ENCODE peak calls at places on chromosomes 12 and 14, in eight cellular contexts. K is K562, Z is A549, E is HCT116, O is H1, W is endothelial cell of umbilical vein, V is HepG2, I is GM12878. R is an unnamed sample.

GRCh38 chr14:34098045-34098984 is 147.4 kb upstream of the EGLN3 start:
- DNase-seq in K (peak), Z (peak), E (peak), O (no peak), W (peak), V (peak), I (peak), R (peak)

GRCh38 chr14:55336691-55337090 is 65.5 kb downstream of the FBXO34 start:
- DNase-seq in K (no peak), Z (no peak), E (no peak), O (no peak), W (no peak), V (no peak), I (no peak), R (no peak)

GRCh38 chr14:51653855-51654548 is 2.3 kb downstream of the FRMD6 start:
- DNase-seq in K (no peak), Z (no peak), E (no peak), O (no peak), W (peak), V (no peak), I (no peak), R (no peak)

GRCh38 chr14:68733086-68733621 is 59.7 kb downstream of the ZFP36L1 start:
- DNase-seq in K (no peak), Z (no peak), E (no peak), O (no peak), W (no peak), V (no peak), I (peak), R (peak)

GRCh38 chr12:63400746-63401145 is 249.7 kb upstream of the AVPR1A start:
- DNase-seq in K (no peak), Z (peak), E (no peak), O (no peak), W (peak), V (peak), I (no peak), R (no peak)

GRCh38 chr12:2233034-2233433 is 180.2 kb downstream of the CACNA1C start:
- DNase-seq in K (no peak), Z (no peak), E (no peak), O (no peak), W (no peak), V (no peak), I (no peak), R (no peak)

GRCh38 chr12:48979602-48980388 is 1.7 kb downstream of the WNT1 start:
- DNase-seq in K (no peak), Z (no peak), E (no peak), O (no peak), W (no peak), V (no peak), I (no peak), R (peak)

GRCh38 chr12:39780527-39781446 is 161.2 kb upstream of the ABCD2 start:
- DNase-seq in K (no peak), Z (no peak), E (no peak), O (no peak), W (no peak), V (no peak), I (no peak), R (no peak)

GRCh38 chr14:91830777-91831176 is 36.6 kb downstream of the TC2N start:
- DNase-seq in K (no peak), Z (no peak), E (no peak), O (peak), W (no peak), V (no peak), I (peak), R (no peak)

GRCh38 chr12:117142094-117142493 is 42.9 kb upstream of the TESC start:
- DNase-seq in K (no peak), Z (peak), E (no peak), O (no peak), W (no peak), V (no peak), I (no peak), R (no peak)

GRCh38 chr12:51033457-51034089 is 7.4 kb upstream of the SLC11A2 start:
- DNase-seq in K (no peak), Z (no peak), E (no peak), O (no peak), W (no peak), V (no peak), I (no peak), R (no peak)

GRCh38 chr12:111434680-111435338 is 29.1 kb downstream of the SH2B3 start:
- DNase-seq in K (no peak), Z (no peak), E (no peak), O (no peak), W (peak), V (no peak), I (peak), R (peak)

GRCh38 chr12:44846826-44847225 is 29.3 kb downstream of the NELL2 start:
- DNase-seq in K (no peak), Z (no peak), E (no peak), O (no peak), W (no peak), V (no peak), I (no peak), R (no peak)

GRCh38 chr14:76423534-76423933 is 47.6 kb downstream of the ESRRB start:
- DNase-seq in K (no peak), Z (no peak), E (no peak), O (no peak), W (no peak), V (peak), I (no peak), R (no peak)

GRCh38 chr14:23793532-23793931 is 157.4 kb downstream of the DHRS2 start:
- DNase-seq in K (no peak), Z (no peak), E (no peak), O (no peak), W (no peak), V (no peak), I (no peak), R (no peak)

GRCh38 chr12:127548123-127548553 is 718.8 kb upstream of the TMEM132C start:
- DNase-seq in K (no peak), Z (no peak), E (no peak), O (no peak), W (no peak), V (no peak), I (no peak), R (no peak)

GRCh38 chr12:43252585-43252984 is 299.4 kb downstream of the ADAMTS20 start:
- DNase-seq in K (no peak), Z (no peak), E (no peak), O (no peak), W (no peak), V (no peak), I (no peak), R (no peak)

GRCh38 chr12:48858043-48858442 is 6.1 kb upstream of the DDX23 start:
- DNase-seq in K (no peak), Z (no peak), E (no peak), O (no peak), W (no peak), V (no peak), I (no peak), R (no peak)

GRCh38 chr12:31491819-31492598 is 98.9 kb downstream of the DENND5B start:
- DNase-seq in K (no peak), Z (peak), E (peak), O (no peak), W (peak), V (peak), I (no peak), R (no peak)

GRCh38 chr14:53924754-53925153 is 31.9 kb downstream of the BMP4 start:
- DNase-seq in K (no peak), Z (peak), E (peak), O (no peak), W (peak), V (peak), I (no peak), R (no peak)

GRCh38 chr14:23562822-23563472 is 4.6 kb downstream of the AP1G2 start:
- DNase-seq in K (peak), Z (peak), E (no peak), O (no peak), W (peak), V (peak), I (no peak), R (peak)

GRCh38 chr12:18284461-18284860 is 23.1 kb downstream of the PIK3C2G start:
- DNase-seq in K (no peak), Z (no peak), E (no peak), O (no peak), W (peak), V (no peak), I (no peak), R (no peak)

GRCh38 chr12:90449611-90450010 is 505.4 kb downstream of the CCER1 start:
- DNase-seq in K (no peak), Z (no peak), E (no peak), O (no peak), W (peak), V (no peak), I (no peak), R (no peak)

GRCh38 chr12:120080043-120080400 is 36.5 kb downstream of the RAB35 start:
- DNase-seq in K (no peak), Z (no peak), E (no peak), O (no peak), W (no peak), V (no peak), I (no peak), R (no peak)

GRCh38 chr12:13504074-13504473 is 307.5 kb downstream of the EMP1 start:
- DNase-seq in K (no peak), Z (no peak), E (no peak), O (no peak), W (no peak), V (no peak), I (no peak), R (no peak)

GRCh38 chr14:34030864-34031263 is 80.0 kb upstream of the EGLN3 start:
- DNase-seq in K (no peak), Z (no peak), E (no peak), O (no peak), W (no peak), V (no peak), I (no peak), R (no peak)

GRCh38 chr12:111457071-111457470 is 51.3 kb downstream of the SH2B3 start:
- DNase-seq in K (no peak), Z (no peak), E (no peak), O (no peak), W (no peak), V (no peak), I (no peak), R (no peak)

GRCh38 chr12:124172646-124173045 is 122.2 kb upstream of the RFLNA start:
- DNase-seq in K (no peak), Z (no peak), E (no peak), O (no peak), W (no peak), V (no peak), I (no peak), R (no peak)

GRCh38 chr12:53388932-53389331 is 9.0 kb downstream of the SP1 start:
- DNase-seq in K (no peak), Z (no peak), E (no peak), O (no peak), W (no peak), V (no peak), I (no peak), R (no peak)

GRCh38 chr12:53391667-53392244 is 11.8 kb downstream of the SP1 start:
- DNase-seq in K (no peak), Z (no peak), E (no peak), O (no peak), W (no peak), V (no peak), I (no peak), R (no peak)

GRCh38 chr12:53389702-53390101 is 9.7 kb downstream of the SP1 start:
- DNase-seq in K (no peak), Z (no peak), E (no peak), O (no peak), W (no peak), V (no peak), I (no peak), R (no peak)
- TF ChIP-seq MAX in K (no peak), Z (no peak), E (no peak), O (no peak), W (no peak), V (no peak), I (no peak), R (no peak)

GRCh38 chr14:100304825-100305445 is 1.3 kb downstream of the SLC25A29 start:
- DNase-seq in K (peak), Z (peak), E (no peak), O (no peak), W (peak), V (no peak), I (no peak), R (peak)
- TF ChIP-seq POLR2A in K (no peak), Z (no peak), E (no peak), O (no peak), W (no peak), V (no peak), I (no peak), R (no peak)

GRCh38 chr12:123149088-123149827 is 1.6 kb downstream of the PITPNM2 start:
- DNase-seq in K (peak), Z (peak), E (no peak), O (no peak), W (no peak), V (no peak), I (no peak), R (no peak)
- H3K4me3 ChIP-seq in K (peak), Z (peak), E (peak), O (peak), W (no peak), V (peak), I (no peak), R (no peak)

DNA sequence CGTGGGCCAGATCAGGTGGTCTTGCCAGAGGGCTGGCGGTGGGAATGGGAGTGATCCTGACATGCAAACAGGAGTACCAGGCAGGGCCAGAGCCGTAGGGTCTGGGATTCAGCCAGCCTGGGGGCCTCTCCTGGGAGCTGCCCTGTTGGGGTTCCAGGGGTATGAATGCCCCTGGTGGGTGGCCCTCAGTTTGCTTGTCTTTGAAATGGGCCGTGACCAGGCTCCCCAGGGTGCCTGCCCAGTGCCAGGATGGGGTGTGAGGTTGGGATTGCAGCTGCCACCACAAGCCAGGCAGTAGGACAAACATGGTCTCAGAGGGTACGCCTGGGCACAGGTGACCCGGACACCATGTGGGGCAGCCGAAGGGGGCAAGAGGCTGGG is 168.8 kb downstream of the KIF26A start:
- DNase-seq in K (no peak), Z (no peak), E (no peak), O (no peak), W (no peak), V (no peak), I (no peak), R (no peak)
- TF ChIP-seq MAX in K (no peak), Z (no peak), E (no peak), O (no peak), W (no peak), V (no peak), I (no peak), R (no peak)

DNA sequence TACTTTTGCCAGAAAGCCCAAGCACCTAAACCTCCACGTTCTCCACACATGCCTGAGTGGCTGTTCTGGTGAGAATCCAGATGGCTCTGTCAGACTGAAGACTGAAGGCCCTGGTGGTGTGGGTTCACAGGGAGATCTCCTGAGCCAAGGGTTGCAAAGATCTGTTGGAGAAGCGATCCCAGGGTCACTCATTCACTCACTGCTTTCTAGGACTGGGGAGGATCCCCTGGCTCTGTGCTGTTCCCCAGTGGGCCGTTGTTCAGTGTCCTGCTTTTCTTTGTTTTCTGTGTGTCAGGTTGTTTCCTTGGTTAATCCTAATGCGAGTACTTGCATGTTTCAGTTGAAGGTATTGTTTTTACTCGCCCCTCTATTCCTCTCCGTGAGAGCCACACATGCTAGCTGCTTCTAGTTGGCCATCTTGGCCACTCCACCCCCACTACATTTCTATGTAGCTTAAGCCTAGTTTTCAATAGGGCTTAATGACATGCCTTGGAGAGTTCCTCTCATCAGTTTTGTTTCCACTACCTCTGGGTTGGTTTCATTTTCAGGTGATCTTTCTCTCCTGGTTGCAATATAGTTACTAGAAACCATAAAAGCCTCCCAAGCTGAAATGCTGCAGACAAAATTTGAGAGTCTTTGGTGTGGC is 144.5 kb upstream of the SLC38A2 start:
- DNase-seq in K (no peak), Z (no peak), E (no peak), O (no peak), W (no peak), V (no peak), I (peak), R (no peak)
- TF ChIP-seq POLR2A in K (no peak), Z (no peak), E (no peak), O (no peak), W (no peak), V (no peak), I (no peak), R (no peak)

DNA sequence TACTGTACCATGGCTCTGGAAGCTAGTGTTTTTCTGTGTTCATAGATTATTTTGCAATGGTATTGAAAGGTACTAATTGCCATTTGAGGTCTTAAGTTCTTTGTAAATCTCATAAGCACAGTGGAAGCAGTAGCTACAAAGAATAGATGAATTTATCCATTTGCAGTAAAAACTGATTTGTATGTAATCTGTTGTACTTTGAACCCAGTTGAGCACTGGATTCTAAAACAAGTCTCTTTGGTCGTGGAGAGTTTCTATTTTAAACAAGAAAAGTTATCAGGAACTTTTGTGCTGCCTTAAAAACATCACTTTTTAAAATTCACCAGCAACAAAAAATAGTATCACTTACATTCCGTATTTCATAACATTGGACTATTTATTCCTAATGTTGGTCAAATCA is 4.1 kb downstream of the RAP1B start:
- DNase-seq in K (no peak), Z (no peak), E (no peak), O (no peak), W (no peak), V (no peak), I (no peak), R (no peak)
- H3K4me3 ChIP-seq in K (no peak), Z (no peak), E (no peak), O (no peak), W (no peak), V (peak), I (peak), R (peak)

GRCh38 chr14:96160913-96161310 is 43.7 kb upstream of the BDKRB2 start:
- DNase-seq in K (no peak), Z (no peak), E (no peak), O (no peak), W (no peak), V (no peak), I (no peak), R (no peak)

GRCh38 chr14:96162265-96162664 is 42.4 kb upstream of the BDKRB2 start:
- DNase-seq in K (no peak), Z (no peak), E (no peak), O (no peak), W (no peak), V (no peak), I (no peak), R (no peak)

GRCh38 chr14:96164861-96165490 is 39.7 kb upstream of the BDKRB2 start:
- DNase-seq in K (no peak), Z (no peak), E (no peak), O (no peak), W (no peak), V (no peak), I (no peak), R (no peak)

GRCh38 chr14:96160030-96160912 is 44.4 kb upstream of the BDKRB2 start:
- DNase-seq in K (no peak), Z (peak), E (no peak), O (no peak), W (no peak), V (no peak), I (no peak), R (no peak)

DNA sequence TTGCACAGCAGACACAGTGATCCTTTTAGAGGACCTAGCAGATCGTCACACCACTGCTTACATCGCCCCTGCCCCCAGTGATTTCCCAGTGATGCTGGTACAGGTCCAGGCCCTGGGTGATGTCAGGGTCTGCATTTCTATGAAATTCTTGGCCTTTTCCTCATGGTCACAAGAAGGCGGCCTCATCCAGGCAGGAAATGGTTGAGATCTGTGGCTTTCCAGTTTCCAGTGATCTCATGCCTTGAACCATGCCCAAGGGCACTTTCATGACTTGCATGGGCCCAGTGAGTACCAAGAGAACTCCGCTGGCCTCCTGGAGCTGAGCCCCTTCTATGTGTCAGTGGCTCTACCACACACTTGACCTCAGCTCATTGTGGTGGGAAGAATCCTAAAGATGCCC is 41.9 kb upstream of the BDKRB2 start:
- DNase-seq in K (no peak), Z (no peak), E (no peak), O (no peak), W (no peak), V (no peak), I (no peak), R (no peak)
- TF ChIP-seq MAX in K (no peak), Z (no peak), E (no peak), O (no peak), W (no peak), V (no peak), I (no peak), R (no peak)

GRCh38 chr14:90720336-90720735 is 95.9 kb downstream of the TTC7B start:
- DNase-seq in K (peak), Z (peak), E (no peak), O (no peak), W (no peak), V (no peak), I (no peak), R (peak)
- TF ChIP-seq POLR2A in K (no peak), Z (no peak), E (no peak), O (no peak), W (no peak), V (no peak), I (no peak), R (no peak)

R was measured in NB4.